ENCODE peak calls at places on chromosome 13, in eight cellular contexts. G is glutamatergic neuron, V is choroid plexus epithelial cell, F is omental fat pad, Q is dorsolateral prefrontal cortex, M is fibroblast of pulmonary artery, U is RWPE1, I is prostate gland. Y is an unnamed sample.

GRCh38 chr13:109844396-109844795 is 58.0 kb upstream of the IRS2 start:
- DNase-seq in I (peak), V (peak), F (no peak), Q (no peak), M (no peak), U (no peak), G (no peak), Y (no peak)

GRCh38 chr13:32432856-32433255 is 4.9 kb upstream of the N4BP2L1 start:
- DNase-seq in G (no peak), I (peak), U (peak), Q (no peak), V (no peak), F (no peak), M (no peak), Y (no peak)

GRCh38 chr13:80547885-80548284 is 207.0 kb upstream of the SPRY2 start:
- DNase-seq in Q (no peak), G (no peak), U (no peak), V (peak), M (peak), F (no peak), I (no peak), Y (no peak)

GRCh38 chr13:52130641-52131040 is 1.8 kb upstream of the NEK5 start:
- DNase-seq in G (no peak), F (no peak), V (no peak), Q (no peak), I (no peak), U (peak), M (no peak), Y (no peak)

GRCh38 chr13:111187879-111188643 is 73.0 kb downstream of the ARHGEF7 start:
- DNase-seq in U (peak), M (no peak), Q (no peak), I (no peak), G (peak), F (no peak), V (peak), Y (no peak)

GRCh38 chr13:78660130-78660857 is 1.3 kb upstream of the OBI1 start:
- DNase-seq in F (no peak), G (peak), V (peak), I (peak), M (no peak), U (no peak), Q (no peak), Y (no peak)

GRCh38 chr13:44355643-44356042 is 18.0 kb upstream of the SERP2 start:
- DNase-seq in I (no peak), Q (no peak), V (no peak), U (no peak), G (no peak), F (no peak), M (no peak), Y (no peak)

GRCh38 chr13:111210488-111210887 is 95.4 kb downstream of the ARHGEF7 start:
- DNase-seq in G (no peak), I (no peak), M (peak), U (peak), Q (peak), V (peak), F (no peak), Y (no peak)

GRCh38 chr13:51643114-51643881 is 59.0 kb downstream of the WDFY2 start:
- DNase-seq in F (no peak), Q (no peak), V (peak), G (no peak), I (no peak), U (peak), M (peak), Y (no peak)

GRCh38 chr13:45989607-45990006 is 62.9 kb downstream of the ZC3H13 start:
- DNase-seq in M (peak), Q (no peak), G (no peak), V (peak), U (no peak), F (no peak), I (no peak), Y (no peak)

GRCh38 chr13:94192576-94192975 is 286.9 kb downstream of the DCT start:
- DNase-seq in V (peak), Q (no peak), I (peak), U (no peak), F (no peak), M (peak), G (peak), Y (no peak)
- TF ChIP-seq CTCF in V (peak), Q (peak), I (peak), U (no peak), F (no peak), M (peak), G (peak), Y (peak)

DNA sequence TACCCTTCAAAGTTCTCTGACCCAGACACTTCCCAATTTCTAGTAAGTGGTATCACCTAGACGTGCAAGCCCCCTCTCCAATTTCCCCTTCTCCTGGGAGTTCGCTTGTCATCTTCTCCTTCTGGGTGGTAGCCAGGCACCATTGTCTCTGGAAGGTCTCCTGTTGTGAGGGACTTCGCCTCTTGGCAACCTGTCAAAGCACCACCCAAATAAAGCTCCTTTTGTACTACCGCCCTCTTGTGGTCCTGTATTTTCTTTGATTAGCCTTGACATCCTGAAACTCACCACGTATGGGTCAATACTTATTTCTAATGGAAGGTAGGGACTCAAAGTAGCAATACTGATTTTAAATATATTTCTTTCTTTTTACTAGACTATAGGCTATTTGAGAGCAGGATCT is 8.2 kb downstream of the GPC5 start:
- DNase-seq in F (no peak), V (peak), I (no peak), U (peak), Q (no peak), G (no peak), M (peak), Y (no peak)
- TF ChIP-seq CTCF in F (no peak), V (peak), I (no peak), U (peak), Q (peak), G (peak), M (peak), Y (peak)

DNA sequence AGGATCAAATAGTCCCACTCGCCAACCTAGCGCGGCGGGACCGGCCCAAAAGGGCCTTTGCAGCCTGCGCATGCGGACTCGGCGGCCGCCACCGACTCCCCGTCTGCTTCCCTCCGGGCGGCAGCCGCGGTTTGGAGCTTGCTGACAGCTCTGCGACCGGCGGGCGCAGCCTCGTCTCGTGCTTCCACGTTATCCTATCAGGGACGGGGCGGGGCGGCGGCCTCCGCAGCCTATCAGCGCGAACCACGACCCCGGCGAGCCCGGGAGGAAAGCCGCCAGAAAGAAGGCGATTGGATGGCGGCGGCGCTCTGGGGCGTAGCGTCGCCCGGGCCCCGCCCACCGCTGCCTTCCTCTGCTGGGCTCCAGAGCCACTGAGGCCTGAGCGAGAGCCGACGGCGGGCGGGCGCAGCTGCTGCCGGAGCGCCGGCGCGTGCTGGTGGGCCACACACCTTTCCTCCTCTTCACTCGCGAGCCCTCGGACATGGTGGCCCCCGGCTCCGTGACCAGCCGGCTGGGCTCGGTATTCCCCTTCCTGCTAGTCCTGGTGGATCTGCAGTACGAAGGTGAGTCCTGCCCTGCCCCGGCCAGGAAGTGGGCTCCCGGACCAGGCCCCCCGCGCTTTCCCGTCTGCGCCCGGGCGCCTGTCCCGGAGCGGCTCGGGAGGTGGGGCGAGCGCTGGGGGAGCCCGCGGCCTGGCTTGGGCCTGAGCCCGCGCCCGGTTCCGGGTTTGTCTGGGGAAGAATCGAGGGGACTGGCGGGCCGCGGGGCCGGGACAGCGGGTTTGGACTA is at the start of gene DNAJC3:
- DNase-seq in Q (peak), M (peak), U (peak), I (peak), F (peak), G (peak), V (peak), Y (peak)
- TF ChIP-seq CTCF in Q (peak), M (no peak), U (no peak), I (no peak), F (no peak), G (no peak), V (no peak), Y (no peak)

DNA sequence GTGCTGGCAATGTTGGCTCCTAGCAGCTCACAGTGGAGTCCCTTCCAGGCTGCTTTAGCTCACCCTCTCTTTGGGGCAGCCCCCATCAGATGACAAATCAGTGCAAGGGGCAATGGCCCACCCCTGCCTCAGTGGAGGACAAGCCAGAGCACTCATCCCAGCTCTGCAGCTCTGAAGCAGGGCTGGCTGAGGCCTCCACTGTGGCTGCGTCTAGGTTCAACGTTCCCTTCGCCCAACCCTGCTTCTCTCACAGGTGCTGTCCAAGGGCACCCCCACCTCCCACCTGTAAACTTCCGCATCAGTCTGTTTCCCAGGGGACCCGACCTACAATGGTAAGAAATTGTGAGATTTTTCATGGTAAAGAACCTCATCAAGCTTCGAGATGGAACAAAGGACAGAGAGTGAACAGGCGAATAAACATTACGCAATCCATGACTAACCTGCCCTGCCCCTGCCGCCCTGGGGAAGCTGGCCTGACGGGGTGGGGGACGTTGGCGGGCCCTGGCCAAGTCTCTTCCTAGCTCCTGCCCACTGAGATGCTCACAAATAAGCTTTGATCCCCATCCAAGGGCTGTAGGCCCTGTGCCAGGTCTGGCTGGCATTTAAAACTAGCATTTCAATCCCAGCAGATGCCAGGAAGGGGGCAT is 40.5 kb downstream of the DZIP1 start:
- DNase-seq in G (no peak), I (peak), F (no peak), Q (peak), V (peak), M (peak), U (peak), Y (no peak)
- TF ChIP-seq CTCF in G (no peak), I (no peak), F (no peak), Q (no peak), V (no peak), M (no peak), U (no peak), Y (no peak)

GRCh38 chr13:36160297-36160696 is 29.1 kb upstream of the DCLK1 start:
- DNase-seq in F (no peak), M (no peak), I (no peak), G (no peak), U (no peak), Q (no peak), V (no peak), Y (no peak)

GRCh38 chr13:36158606-36159005 is 27.4 kb upstream of the DCLK1 start:
- DNase-seq in I (no peak), F (no peak), V (no peak), Q (no peak), U (peak), M (no peak), G (no peak), Y (no peak)

GRCh38 chr13:36151591-36151990 is 20.4 kb upstream of the DCLK1 start:
- DNase-seq in Q (no peak), G (no peak), U (no peak), M (no peak), I (no peak), V (peak), F (no peak), Y (no peak)

GRCh38 chr13:36157475-36157874 is 26.3 kb upstream of the DCLK1 start:
- DNase-seq in M (no peak), F (no peak), V (no peak), G (no peak), U (no peak), I (no peak), Q (no peak), Y (no peak)

DNA sequence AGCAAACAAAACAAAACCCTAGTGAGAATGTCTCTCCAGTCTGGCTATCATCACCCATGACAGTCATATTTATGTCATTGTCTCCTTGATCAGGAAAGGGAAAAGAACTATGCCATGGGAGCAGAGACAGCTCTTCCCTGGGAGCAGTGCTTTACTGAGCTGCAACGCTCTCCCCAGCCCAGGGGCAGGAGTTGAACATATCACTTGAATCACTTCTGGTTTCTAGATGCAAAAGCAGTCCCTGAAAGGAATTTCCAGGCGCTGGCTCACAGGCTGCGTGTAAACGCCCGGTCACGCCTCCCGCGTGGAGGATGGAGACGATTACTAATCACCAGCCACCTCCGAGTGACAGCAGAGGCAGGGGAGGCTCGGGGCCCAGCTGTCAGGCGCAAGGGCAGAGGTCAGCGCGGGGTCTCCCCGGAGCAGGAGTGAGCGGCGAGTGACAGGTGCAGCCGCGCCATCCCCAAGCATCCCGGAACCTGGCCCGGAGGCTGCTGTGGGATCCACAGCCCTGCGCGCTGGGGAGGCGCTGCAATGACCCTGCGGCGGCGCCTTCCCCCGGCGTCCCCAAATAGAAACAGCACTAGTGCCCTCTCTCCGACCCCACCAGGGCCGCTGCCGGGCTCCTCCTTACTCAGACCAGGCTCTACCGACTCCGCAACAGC is 23.5 kb upstream of the DCLK1 start:
- DNase-seq in I (no peak), F (no peak), G (peak), M (no peak), U (no peak), V (peak), Q (peak), Y (no peak)
- TF ChIP-seq CTCF in I (no peak), F (no peak), G (no peak), M (no peak), U (no peak), V (no peak), Q (no peak), Y (no peak)

GRCh38 chr13:47126432-47126831 is 229.6 kb upstream of the HTR2A start:
- DNase-seq in Q (no peak), V (peak), I (no peak), U (no peak), M (peak), F (no peak), G (no peak), Y (no peak)
- TF ChIP-seq CTCF in Q (no peak), V (peak), I (no peak), U (no peak), M (peak), F (no peak), G (no peak), Y (no peak)

DNA sequence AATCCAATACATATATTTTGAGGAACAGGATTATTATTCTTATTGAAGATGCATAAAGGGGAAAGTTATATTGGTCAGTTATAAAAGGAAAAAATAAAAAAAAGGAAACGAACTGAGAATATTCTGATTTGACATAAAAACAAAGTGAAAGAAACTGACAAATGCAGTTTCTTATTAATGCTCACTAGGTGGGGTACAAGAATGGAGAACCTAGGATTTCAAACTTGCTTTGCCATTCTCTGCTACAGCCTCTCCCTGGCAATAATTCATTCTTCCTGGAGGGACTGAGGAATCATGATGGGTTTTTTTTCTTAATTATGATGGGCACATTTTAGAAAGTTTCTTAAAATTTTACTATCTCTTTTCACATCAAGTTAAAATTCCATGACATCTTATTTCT is 154.9 kb downstream of the PCDH9 start:
- DNase-seq in G (no peak), I (no peak), Q (no peak), U (peak), V (peak), F (no peak), M (peak), Y (no peak)
- TF ChIP-seq CTCF in G (no peak), I (no peak), Q (peak), U (no peak), V (peak), F (no peak), M (peak), Y (no peak)

DNA sequence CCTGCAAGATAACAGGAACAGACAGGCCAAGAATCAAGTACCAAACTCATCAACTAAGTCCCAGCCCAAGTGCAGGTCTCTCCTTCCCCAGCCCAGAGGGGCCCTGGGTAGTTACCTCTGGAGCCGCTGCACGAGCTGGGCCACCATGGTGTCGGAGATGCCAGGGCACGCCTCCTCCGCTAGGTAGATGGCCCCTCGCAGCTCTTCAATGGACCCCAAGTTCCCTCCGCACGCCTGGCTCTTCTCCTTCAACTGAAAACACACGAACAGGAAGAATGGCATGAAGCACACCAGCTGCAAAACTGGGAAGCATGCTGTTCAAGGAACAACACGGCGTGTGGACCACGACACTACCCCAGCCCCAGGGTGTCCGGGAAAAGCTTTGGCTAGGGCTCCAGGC is 119.9 kb downstream of the STK24 start:
- DNase-seq in V (no peak), M (no peak), G (no peak), Q (no peak), F (no peak), U (no peak), I (no peak), Y (no peak)
- TF ChIP-seq CTCF in V (no peak), M (no peak), G (no peak), Q (no peak), F (no peak), U (no peak), I (no peak), Y (no peak)

DNA sequence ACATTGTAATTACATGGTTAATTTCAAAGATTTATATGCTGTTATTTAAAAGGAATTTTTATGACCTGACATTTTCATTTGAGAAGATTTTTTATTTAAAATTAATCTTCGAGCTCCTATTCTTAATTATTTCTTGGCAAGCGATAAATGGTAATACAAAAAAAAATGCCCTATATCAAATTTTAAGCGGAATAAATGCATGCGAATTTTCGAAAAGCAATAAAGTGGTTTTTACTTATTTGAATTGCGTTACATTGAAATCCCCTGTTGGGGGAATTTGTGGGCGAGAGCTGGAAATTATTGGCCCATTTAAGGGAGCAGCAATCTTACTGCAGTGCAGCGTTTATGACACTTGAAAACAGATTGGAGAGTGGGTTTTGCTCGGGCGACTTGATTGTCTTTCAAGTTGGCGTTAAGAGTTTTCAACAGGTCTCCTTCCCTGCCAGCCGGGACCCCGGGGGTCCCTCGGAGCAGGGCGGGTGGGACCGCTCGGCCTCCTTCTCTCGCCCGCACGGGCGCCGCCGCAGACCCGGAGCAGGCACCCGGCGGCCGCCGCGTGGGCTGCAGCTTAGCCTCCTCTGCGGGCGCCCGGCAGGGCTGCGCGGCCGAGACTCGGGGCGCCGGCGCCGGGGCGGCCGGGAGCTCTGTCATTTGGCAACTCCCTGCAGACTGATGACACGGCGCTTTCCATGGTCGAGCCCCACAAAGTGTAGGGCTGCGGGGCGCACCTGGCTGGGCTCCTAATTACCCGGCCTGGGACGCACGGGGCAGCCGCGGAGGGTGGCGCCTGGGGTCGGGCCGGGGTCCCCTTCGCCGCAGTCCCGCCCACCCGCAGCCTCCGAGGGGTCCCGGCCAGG is 255.1 kb upstream of the SOX21 start:
- DNase-seq in F (no peak), U (no peak), G (peak), Q (no peak), I (no peak), V (peak), M (peak), Y (peak)
- TF ChIP-seq CTCF in F (no peak), U (no peak), G (no peak), Q (no peak), I (no peak), V (no peak), M (no peak), Y (peak)

Y was measured in type B pancreatic cell.